ENCODE peak calls at places on chromosomes 16 and 17, in nine cellular contexts. One of them, this sample, is unnamed.

GRCh38 chr16:82082543-82083244 is 47.6 kb downstream of the HSD17B2 start:
- DNase-seq in Caki2: no peak
- DNase-seq in dermis microvascular lymphatic vessel endothelial cell: peak
- DNase-seq in T-cell: no peak
- DNase-seq in neural progenitor cell: no peak
- DNase-seq in activated CD4-positive, alpha-beta T cell treated with anti-CD3 and anti-CD28 coated beads for 36 hours: peak
- DNase-seq in T-helper 17 cell: no peak
- DNase-seq in Calu3: peak
- DNase-seq in esophagus squamous epithelium: no peak
- DNase-seq in this sample: peak

GRCh38 chr16:27046958-27047357 is 19.8 kb upstream of the C16orf82 start:
- DNase-seq in Calu3: no peak
- DNase-seq in Caki2: no peak
- DNase-seq in activated CD4-positive, alpha-beta T cell treated with anti-CD3 and anti-CD28 coated beads for 36 hours: no peak
- DNase-seq in T-cell: no peak
- DNase-seq in esophagus squamous epithelium: no peak
- DNase-seq in dermis microvascular lymphatic vessel endothelial cell: no peak
- DNase-seq in neural progenitor cell: no peak
- DNase-seq in T-helper 17 cell: no peak
- DNase-seq in this sample: no peak

GRCh38 chr17:81576621-81577277 is 24.6 kb upstream of the FAAP100 start:
- DNase-seq in neural progenitor cell: no peak
- DNase-seq in T-helper 17 cell: no peak
- DNase-seq in esophagus squamous epithelium: no peak
- DNase-seq in Caki2: peak
- DNase-seq in dermis microvascular lymphatic vessel endothelial cell: peak
- DNase-seq in T-cell: no peak
- DNase-seq in Calu3: peak
- DNase-seq in activated CD4-positive, alpha-beta T cell treated with anti-CD3 and anti-CD28 coated beads for 36 hours: no peak
- DNase-seq in this sample: peak

GRCh38 chr16:73082608-73083007 is 34.7 kb upstream of the ZFHX3 start:
- DNase-seq in activated CD4-positive, alpha-beta T cell treated with anti-CD3 and anti-CD28 coated beads for 36 hours: no peak
- DNase-seq in esophagus squamous epithelium: no peak
- DNase-seq in Calu3: no peak
- DNase-seq in T-cell: no peak
- DNase-seq in Caki2: peak
- DNase-seq in T-helper 17 cell: no peak
- DNase-seq in dermis microvascular lymphatic vessel endothelial cell: no peak
- DNase-seq in neural progenitor cell: no peak
- DNase-seq in this sample: peak

GRCh38 chr16:72458035-72458434 is 286.1 kb upstream of the PMFBP1 start:
- DNase-seq in activated CD4-positive, alpha-beta T cell treated with anti-CD3 and anti-CD28 coated beads for 36 hours: no peak
- DNase-seq in Calu3: no peak
- DNase-seq in neural progenitor cell: no peak
- DNase-seq in T-cell: no peak
- DNase-seq in Caki2: no peak
- DNase-seq in T-helper 17 cell: no peak
- DNase-seq in esophagus squamous epithelium: no peak
- DNase-seq in dermis microvascular lymphatic vessel endothelial cell: no peak
- DNase-seq in this sample: no peak

GRCh38 chr17:4796550-4796915 is 569 bp downstream of the PSMB6 start:
- DNase-seq in activated CD4-positive, alpha-beta T cell treated with anti-CD3 and anti-CD28 coated beads for 36 hours: peak
- DNase-seq in neural progenitor cell: peak
- DNase-seq in T-helper 17 cell: no peak
- DNase-seq in T-cell: no peak
- DNase-seq in dermis microvascular lymphatic vessel endothelial cell: peak
- DNase-seq in Caki2: peak
- DNase-seq in esophagus squamous epithelium: no peak
- DNase-seq in Calu3: peak
- DNase-seq in this sample: no peak

GRCh38 chr17:68961204-68961893 is 6.2 kb upstream of the ABCA8 start:
- DNase-seq in dermis microvascular lymphatic vessel endothelial cell: no peak
- DNase-seq in esophagus squamous epithelium: no peak
- DNase-seq in T-cell: no peak
- DNase-seq in neural progenitor cell: no peak
- DNase-seq in Caki2: no peak
- DNase-seq in Calu3: no peak
- DNase-seq in activated CD4-positive, alpha-beta T cell treated with anti-CD3 and anti-CD28 coated beads for 36 hours: no peak
- DNase-seq in T-helper 17 cell: no peak
- DNase-seq in this sample: no peak

GRCh38 chr16:84138824-84139627 is 6.0 kb downstream of the HSDL1 start:
- DNase-seq in T-cell: no peak
- DNase-seq in esophagus squamous epithelium: no peak
- DNase-seq in neural progenitor cell: peak
- DNase-seq in T-helper 17 cell: no peak
- DNase-seq in Caki2: peak
- DNase-seq in Calu3: peak
- DNase-seq in activated CD4-positive, alpha-beta T cell treated with anti-CD3 and anti-CD28 coated beads for 36 hours: peak
- DNase-seq in dermis microvascular lymphatic vessel endothelial cell: peak
- DNase-seq in this sample: peak

GRCh38 chr16:81181013-81181720 is 57.3 kb upstream of the BCO1 start:
- DNase-seq in esophagus squamous epithelium: peak
- DNase-seq in T-helper 17 cell: no peak
- DNase-seq in T-cell: no peak
- DNase-seq in neural progenitor cell: peak
- DNase-seq in Caki2: peak
- DNase-seq in Calu3: peak
- DNase-seq in dermis microvascular lymphatic vessel endothelial cell: peak
- DNase-seq in activated CD4-positive, alpha-beta T cell treated with anti-CD3 and anti-CD28 coated beads for 36 hours: no peak
- DNase-seq in this sample: peak

GRCh38 chr17:50196826-50197225 is 4.6 kb downstream of the COL1A1 start:
- DNase-seq in activated CD4-positive, alpha-beta T cell treated with anti-CD3 and anti-CD28 coated beads for 36 hours: no peak
- DNase-seq in Caki2: no peak
- DNase-seq in neural progenitor cell: no peak
- DNase-seq in Calu3: no peak
- DNase-seq in esophagus squamous epithelium: no peak
- DNase-seq in dermis microvascular lymphatic vessel endothelial cell: no peak
- DNase-seq in T-helper 17 cell: no peak
- DNase-seq in T-cell: no peak
- DNase-seq in this sample: no peak

GRCh38 chr17:227581-228222 is 46.3 kb upstream of the DOC2B start:
- DNase-seq in Caki2: no peak
- DNase-seq in T-helper 17 cell: no peak
- DNase-seq in dermis microvascular lymphatic vessel endothelial cell: no peak
- DNase-seq in activated CD4-positive, alpha-beta T cell treated with anti-CD3 and anti-CD28 coated beads for 36 hours: no peak
- DNase-seq in Calu3: no peak
- DNase-seq in esophagus squamous epithelium: no peak
- DNase-seq in neural progenitor cell: no peak
- DNase-seq in T-cell: no peak
- DNase-seq in this sample: no peak

GRCh38 chr16:85321856-85322271 is 209.6 kb upstream of the CIBAR2 start:
- DNase-seq in Calu3: no peak
- DNase-seq in dermis microvascular lymphatic vessel endothelial cell: peak
- DNase-seq in T-cell: no peak
- DNase-seq in T-helper 17 cell: no peak
- DNase-seq in neural progenitor cell: no peak
- DNase-seq in esophagus squamous epithelium: no peak
- DNase-seq in Caki2: peak
- DNase-seq in activated CD4-positive, alpha-beta T cell treated with anti-CD3 and anti-CD28 coated beads for 36 hours: no peak
- DNase-seq in this sample: peak

GRCh38 chr16:51434567-51435198 is 283.6 kb upstream of the SALL1 start:
- DNase-seq in Calu3: no peak
- DNase-seq in T-helper 17 cell: no peak
- DNase-seq in neural progenitor cell: no peak
- DNase-seq in Caki2: no peak
- DNase-seq in activated CD4-positive, alpha-beta T cell treated with anti-CD3 and anti-CD28 coated beads for 36 hours: no peak
- DNase-seq in dermis microvascular lymphatic vessel endothelial cell: no peak
- DNase-seq in esophagus squamous epithelium: no peak
- DNase-seq in T-cell: no peak
- DNase-seq in this sample: no peak

GRCh38 chr16:82264781-82265180 is 94.8 kb upstream of the MPHOSPH6 start:
- DNase-seq in esophagus squamous epithelium: no peak
- DNase-seq in dermis microvascular lymphatic vessel endothelial cell: no peak
- DNase-seq in Caki2: no peak
- DNase-seq in activated CD4-positive, alpha-beta T cell treated with anti-CD3 and anti-CD28 coated beads for 36 hours: no peak
- DNase-seq in Calu3: no peak
- DNase-seq in T-cell: no peak
- DNase-seq in neural progenitor cell: no peak
- DNase-seq in T-helper 17 cell: no peak
- DNase-seq in this sample: no peak